ENCODE peak calls at places on chromosomes 7 and 10, in nine cellular contexts. G is MM.1S; D is ascending aorta; S is right cardiac atrium; I is breast epithelium; B is colonic mucosa; M is CD4-positive, alpha-beta memory T cell; P is gastrocnemius medialis; Q is heart left ventricle. J is an unnamed sample.

GRCh38 chr10:11339013-11339412 is 272.4 kb downstream of the USP6NL start:
- DNase-seq in M (no peak), B (no peak), Q (no peak), G (no peak), P (no peak), S (no peak), D (no peak), I (no peak), J (no peak)

GRCh38 chr7:92809397-92810241 is 26.8 kb downstream of the CDK6 start:
- DNase-seq in S (peak; percentile 36), D (no peak), B (peak; percentile 85), G (peak; percentile 97), P (peak; percentile 20), M (peak; percentile 68), Q (peak; percentile 66), I (peak; percentile 54), J (peak; percentile 31)

GRCh38 chr10:13016413-13016812 is 14.9 kb upstream of the CCDC3 start:
- DNase-seq in S (no peak), B (no peak), Q (no peak), G (no peak), M (no peak), I (no peak), P (no peak), D (no peak), J (no peak)

GRCh38 chr7:143974457-143974856 is 19.8 kb downstream of the OR2F1 start:
- DNase-seq in D (no peak), I (no peak), P (no peak), B (peak; percentile 48), Q (no peak), S (no peak), G (no peak), M (no peak), J (no peak)

GRCh38 chr7:34523233-34523918 is 134.6 kb upstream of the NPSR1 start:
- DNase-seq in S (no peak), Q (no peak), P (no peak), B (no peak), I (no peak), M (no peak), D (no peak), G (no peak), J (no peak)

GRCh38 chr10:79984851-79985250 is 35.9 kb upstream of the SFTPD start:
- DNase-seq in M (no peak), I (peak; percentile 22), Q (no peak), G (no peak), P (no peak), B (no peak), D (no peak), S (no peak), J (no peak)

GRCh38 chr10:90229486-90229885 is 528.1 kb downstream of the KIF20B start:
- DNase-seq in I (no peak), D (no peak), S (no peak), P (no peak), G (no peak), M (no peak), B (no peak), Q (no peak), J (no peak)

GRCh38 chr10:57657164-57657765 is 610.4 kb downstream of the IPMK start:
- DNase-seq in I (no peak), M (no peak), S (peak; percentile 8), D (no peak), P (no peak), B (peak; percentile 50), G (peak; percentile 60), Q (peak; percentile 9), J (no peak)

GRCh38 chr10:77156406-77156879 is 481.2 kb downstream of the KCNMA1 start:
- DNase-seq in P (no peak), S (no peak), Q (no peak), I (no peak), G (no peak), M (no peak), D (no peak), B (peak; percentile 67), J (no peak)

GRCh38 chr10:108204528-108205313 is 1040.2 kb upstream of the SORCS1 start:
- DNase-seq in P (no peak), Q (no peak), I (no peak), G (peak; percentile 51), S (no peak), M (no peak), B (no peak), D (no peak), J (no peak)

GRCh38 chr10:10605551-10606081 is 412.1 kb upstream of the CELF2 start:
- DNase-seq in S (peak; percentile 29), D (no peak), Q (no peak), P (peak; percentile 64), B (peak; percentile 27), M (no peak), G (no peak), I (no peak), J (no peak)

GRCh38 chr7:12089951-12090756 is 120.9 kb upstream of the TMEM106B start:
- DNase-seq in Q (no peak), P (no peak), G (no peak), B (no peak), S (no peak), D (no peak), I (no peak), M (no peak), J (no peak)

GRCh38 chr7:6258440-6259182 is 13.8 kb downstream of the CYTH3 start:
- DNase-seq in I (no peak), G (peak; percentile 40), B (no peak), Q (no peak), P (no peak), S (no peak), D (no peak), M (no peak), J (no peak)

GRCh38 chr10:124697837-124698559 is 46.2 kb downstream of the FAM53B start:
- DNase-seq in D (no peak), I (no peak), S (peak; percentile 13), P (no peak), B (no peak), Q (no peak), G (no peak), M (peak; percentile 40), J (peak; percentile 39)

GRCh38 chr7:123711832-123712293 is 36.9 kb downstream of the WASL start:
- DNase-seq in D (no peak), S (no peak), B (no peak), Q (no peak), G (no peak), I (no peak), M (no peak), P (no peak), J (no peak)
- H3K27ac ChIP-seq in D (no peak overlapping the region), S (no peak overlapping the region), B (no peak overlapping the region), Q (no peak overlapping the region), G (no peak overlapping the region), I (no peak overlapping the region), M (no peak overlapping the region), P (no peak overlapping the region), J (no peak overlapping the region)

DNA sequence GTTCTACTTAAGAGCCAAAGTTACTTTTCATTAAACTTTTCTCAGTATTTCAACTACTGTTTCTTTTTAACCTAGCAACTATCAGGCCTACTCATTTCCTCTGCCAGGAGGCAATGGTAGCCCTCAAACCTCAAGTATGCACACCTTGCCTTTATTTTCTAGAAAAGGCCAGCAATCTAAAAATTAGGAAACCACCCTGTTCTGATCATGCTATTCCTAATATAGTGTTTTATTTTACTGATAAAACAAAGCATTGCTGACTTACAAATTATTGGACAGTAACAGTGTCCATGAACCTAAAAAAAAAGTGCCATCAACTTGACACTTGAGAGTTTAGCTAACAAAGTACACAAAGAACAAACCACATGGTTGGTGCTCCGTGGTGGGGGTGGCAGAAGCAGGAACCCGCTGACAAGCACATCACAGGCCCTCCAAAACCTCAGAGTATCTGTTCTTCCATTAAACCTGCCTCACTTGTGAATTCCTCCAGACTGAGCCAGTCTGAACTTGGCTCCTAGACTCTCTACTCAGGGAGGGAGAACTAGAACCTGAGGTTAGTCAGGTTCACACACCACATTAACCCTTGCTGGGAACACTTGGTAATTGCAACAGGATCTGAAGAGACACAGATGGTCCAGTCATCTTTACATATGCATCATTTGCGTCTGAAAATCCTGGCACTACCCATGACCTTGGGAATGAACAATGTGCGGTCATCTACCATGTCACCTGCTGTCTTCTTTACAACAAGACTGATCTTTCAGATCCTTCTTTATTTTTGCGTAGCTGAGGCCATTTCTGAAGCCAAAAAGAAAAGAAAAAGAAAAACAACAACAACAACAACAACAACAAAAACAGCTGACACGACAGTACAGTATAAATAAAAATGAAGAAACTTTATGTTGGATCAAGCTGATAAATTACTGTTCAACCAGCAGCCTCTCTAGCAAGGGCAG is 31.9 kb downstream of the PIP4K2A start:
- DNase-seq in Q (no peak), G (peak; percentile 83), I (no peak), P (no peak), D (no peak), S (no peak), M (peak; percentile 78), B (no peak), J (peak; percentile 53)
- H3K4me1 ChIP-seq in Q (peaks cover 13% of the 10 kb centered on the region), G (peaks cover 41% of the 10 kb centered on the region), I (no peaks in the 10 kb centered on the region), P (peaks cover 3% of the 10 kb centered on the region), D (peaks cover 41% of the 10 kb centered on the region), S (peaks cover 21% of the 10 kb centered on the region), M (peaks cover 100% of the 10 kb centered on the region), B (no peaks in the 10 kb centered on the region), J (peaks cover 97% of the 10 kb centered on the region)

DNA sequence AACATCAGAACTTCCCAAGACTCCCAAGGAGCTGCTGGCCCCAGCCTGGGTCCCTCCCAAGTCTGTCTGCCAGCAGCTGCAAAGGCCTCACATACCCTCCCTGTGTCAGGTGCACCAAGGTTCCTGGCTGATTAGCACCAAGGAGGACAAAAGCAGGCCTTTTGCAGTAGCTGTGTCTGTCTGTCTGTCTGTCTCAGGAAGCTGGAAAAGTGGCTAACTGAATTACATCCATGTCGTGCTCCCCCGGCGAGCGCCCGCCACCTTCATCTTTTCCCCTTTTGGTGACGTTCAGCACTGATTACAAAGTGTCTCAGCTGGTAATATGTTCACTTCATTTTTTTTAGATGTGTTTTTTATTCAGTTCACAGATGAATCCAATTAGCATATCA is 536.3 kb downstream of the PTPRN2 start:
- DNase-seq in Q (no peak), G (no peak), B (no peak), P (no peak), D (no peak), S (no peak), M (no peak), I (no peak), J (no peak)
- H3K9me3 ChIP-seq in Q (no peaks in the 10 kb centered on the region), G (no peaks in the 10 kb centered on the region), B (no peaks in the 10 kb centered on the region), P (no peaks in the 10 kb centered on the region), D (no peaks in the 10 kb centered on the region), S (no peaks in the 10 kb centered on the region), M (no peaks in the 10 kb centered on the region), I (no peaks in the 10 kb centered on the region), J (no peaks in the 10 kb centered on the region)

GRCh38 chr7:99563650-99564049 is 5.2 kb downstream of the ZNF655 start:
- DNase-seq in I (no peak), B (no peak), M (no peak), S (no peak), Q (no peak), P (no peak), D (no peak), G (no peak), J (no peak)

GRCh38 chr7:99562832-99563231 is 4.4 kb downstream of the ZNF655 start:
- DNase-seq in Q (no peak), B (peak; percentile 31), P (peak; percentile 72), I (no peak), M (no peak), S (no peak), G (no peak), D (no peak), J (no peak)

GRCh38 chr7:99560834-99561734 is 2.6 kb downstream of the ZNF655 start:
- DNase-seq in D (no peak), I (no peak), P (no peak), B (no peak), M (no peak), G (no peak), S (no peak), Q (no peak), J (no peak)

GRCh38 chr7:99562114-99562784 is 3.8 kb downstream of the ZNF655 start:
- DNase-seq in I (no peak), Q (no peak), B (no peak), D (no peak), P (no peak), M (no peak), S (no peak), G (no peak), J (no peak)

GRCh38 chr7:99561735-99562051 is 3.3 kb downstream of the ZNF655 start:
- DNase-seq in I (no peak), S (no peak), P (no peak), G (no peak), D (no peak), Q (no peak), B (no peak), M (no peak), J (no peak)
- H3K27ac ChIP-seq in I (no peak overlapping the region), S (no peak overlapping the region), P (peak overlapping the region; percentile 98), G (no peak overlapping the region), D (no peak overlapping the region), Q (no peak overlapping the region), B (no peak overlapping the region), M (no peak overlapping the region), J (no peak overlapping the region)

J was measured in CD8-positive, alpha-beta memory T cell.